ENCODE peak calls at places on chromosomes 12 and 14, in five cellular contexts. I is RCC 7860, H is H7, Z is RPMI7951, G is T-helper 2 cell. N is an unnamed sample.

GRCh38 chr12:124456652-124457152 is 110.7 kb downstream of the NCOR2 start:
- DNase-seq in I (no peak), H (no peak), Z (no peak), G (no peak), N (no peak)

GRCh38 chr14:69877492-69877891 is 1.7 kb upstream of the SMOC1 start:
- DNase-seq in I (no peak), H (peak; percentile 63), Z (peak; percentile 9), G (no peak), N (peak; percentile 19)

GRCh38 chr14:81400202-81400678 is at the start of gene STON2:
- DNase-seq in I (peak; percentile 83), H (no peak), Z (peak; percentile 89), G (no peak), N (no peak)

GRCh38 chr12:72178244-72178643 is 93.9 kb upstream of the TRHDE start:
- DNase-seq in I (no peak), H (no peak), Z (no peak), G (no peak), N (no peak)

GRCh38 chr14:33676135-33676566 is 274.7 kb downstream of the EGLN3 start:
- DNase-seq in I (peak; percentile 53), H (peak; percentile 68), Z (peak; percentile 83), G (no peak), N (peak; percentile 55)

GRCh38 chr12:91367234-91367849 is 184.7 kb upstream of the DCN start:
- DNase-seq in I (no peak), H (peak; percentile 2), Z (peak; percentile 10), G (no peak), N (peak; percentile 24)

GRCh38 chr14:33229269-33229924 is 290.7 kb downstream of the NPAS3 start:
- DNase-seq in I (no peak), H (no peak), Z (peak; percentile 36), G (no peak), N (no peak)

GRCh38 chr12:57016348-57016747 is at the start of gene TAC3:
- DNase-seq in I (no peak), H (peak; percentile 77), Z (no peak), G (no peak), N (no peak)

GRCh38 chr14:76760331-76761197 is 704 bp upstream of the VASH1 start:
- DNase-seq in I (no peak), H (peak; percentile 37), Z (no peak), G (no peak), N (no peak)

N was measured in amniotic epithelial cell.